ENCODE peak calls at places on chromosomes 3 and 15, in five cellular contexts. One of them, this sample, is unnamed.

GRCh38 chr3:185583925-185584324 is 2.2 kb upstream of the SENP2 start:
- DNase-seq in trophoblast cell: no peak
- DNase-seq in H1: no peak
- DNase-seq in mesenchymal stem cell: no peak
- DNase-seq in neuronal stem cell: no peak
- DNase-seq in this sample: peak

GRCh38 chr3:133294253-133294652 is 105.6 kb upstream of the BFSP2 start:
- DNase-seq in trophoblast cell: no peak
- DNase-seq in H1: no peak
- DNase-seq in mesenchymal stem cell: no peak
- DNase-seq in neuronal stem cell: no peak
- DNase-seq in this sample: no peak

GRCh38 chr3:78822741-78823140 is 945.1 kb downstream of the ROBO1 start:
- DNase-seq in trophoblast cell: no peak
- DNase-seq in H1: no peak
- DNase-seq in mesenchymal stem cell: no peak
- DNase-seq in neuronal stem cell: no peak
- DNase-seq in this sample: no peak

GRCh38 chr15:90664650-90665287 is 52.4 kb upstream of the BLM start:
- DNase-seq in trophoblast cell: peak
- DNase-seq in H1: no peak
- DNase-seq in mesenchymal stem cell: no peak
- DNase-seq in neuronal stem cell: no peak
- DNase-seq in this sample: no peak

GRCh38 chr3:24496529-24497482 is 2.2 kb upstream of the THRB start:
- DNase-seq in trophoblast cell: peak
- DNase-seq in H1: no peak
- DNase-seq in mesenchymal stem cell: peak
- DNase-seq in neuronal stem cell: peak
- DNase-seq in this sample: peak

GRCh38 chr3:170425491-170426239 is 7.0 kb downstream of the CLDN11 start:
- DNase-seq in trophoblast cell: no peak
- DNase-seq in H1: no peak
- DNase-seq in mesenchymal stem cell: no peak
- DNase-seq in neuronal stem cell: peak
- DNase-seq in this sample: no peak

GRCh38 chr15:42035362-42035761 is 14.5 kb upstream of the PLA2G4E start:
- DNase-seq in trophoblast cell: no peak
- DNase-seq in H1: no peak
- DNase-seq in mesenchymal stem cell: no peak
- DNase-seq in neuronal stem cell: no peak
- DNase-seq in this sample: peak

GRCh38 chr3:158105710-158106438 is at the start of gene SHOX2:
- DNase-seq in trophoblast cell: peak
- DNase-seq in H1: no peak
- DNase-seq in mesenchymal stem cell: peak
- DNase-seq in neuronal stem cell: no peak
- DNase-seq in this sample: peak

GRCh38 chr3:173708191-173708590 is 310.6 kb downstream of the NLGN1 start:
- DNase-seq in trophoblast cell: peak
- DNase-seq in H1: no peak
- DNase-seq in mesenchymal stem cell: no peak
- DNase-seq in neuronal stem cell: no peak
- DNase-seq in this sample: peak

GRCh38 chr3:10470666-10471336 is 34.6 kb downstream of the ATP2B2 start:
- DNase-seq in trophoblast cell: no peak
- DNase-seq in H1: no peak
- DNase-seq in mesenchymal stem cell: no peak
- DNase-seq in neuronal stem cell: peak
- DNase-seq in this sample: peak

GRCh38 chr15:40776537-40777141 is 6.9 kb downstream of the C15orf62 start:
- DNase-seq in trophoblast cell: no peak
- DNase-seq in H1: no peak
- DNase-seq in mesenchymal stem cell: no peak
- DNase-seq in neuronal stem cell: no peak
- DNase-seq in this sample: no peak

GRCh38 chr3:152151216-152151874 is 117.4 kb upstream of the MBNL1 start:
- DNase-seq in trophoblast cell: peak
- DNase-seq in H1: no peak
- DNase-seq in mesenchymal stem cell: no peak
- DNase-seq in neuronal stem cell: no peak
- DNase-seq in this sample: no peak

GRCh38 chr15:31504462-31504839 is 177.8 kb downstream of the KLF13 start:
- DNase-seq in trophoblast cell: peak
- DNase-seq in H1: no peak
- DNase-seq in mesenchymal stem cell: no peak
- DNase-seq in neuronal stem cell: no peak
- DNase-seq in this sample: peak

GRCh38 chr3:172148269-172148668 is 108.9 kb downstream of the FNDC3B start:
- DNase-seq in trophoblast cell: peak
- DNase-seq in H1: no peak
- DNase-seq in mesenchymal stem cell: no peak
- DNase-seq in neuronal stem cell: no peak
- DNase-seq in this sample: no peak

GRCh38 chr3:102979682-102980378 is 545.0 kb downstream of the ZPLD1 start:
- DNase-seq in trophoblast cell: no peak
- DNase-seq in H1: no peak
- DNase-seq in mesenchymal stem cell: no peak
- DNase-seq in neuronal stem cell: no peak
- DNase-seq in this sample: no peak

GRCh38 chr3:159640220-159640619 is 348.4 kb upstream of the IL12A start:
- DNase-seq in trophoblast cell: no peak
- DNase-seq in H1: no peak
- DNase-seq in mesenchymal stem cell: no peak
- DNase-seq in neuronal stem cell: no peak
- DNase-seq in this sample: no peak

GRCh38 chr3:134294302-134294925 is 43.8 kb upstream of the RYK start:
- DNase-seq in trophoblast cell: no peak
- DNase-seq in H1: no peak
- DNase-seq in mesenchymal stem cell: no peak
- DNase-seq in neuronal stem cell: no peak
- DNase-seq in this sample: no peak

GRCh38 chr3:150410311-150411105 is 2.4 kb downstream of the TSC22D2 start:
- DNase-seq in trophoblast cell: peak
- DNase-seq in H1: no peak
- DNase-seq in mesenchymal stem cell: peak
- DNase-seq in neuronal stem cell: no peak
- DNase-seq in this sample: peak

GRCh38 chr3:76824658-76825310 is 215.1 kb upstream of the ROBO2 start:
- DNase-seq in trophoblast cell: no peak
- DNase-seq in H1: no peak
- DNase-seq in mesenchymal stem cell: no peak
- DNase-seq in neuronal stem cell: no peak
- DNase-seq in this sample: no peak

GRCh38 chr3:170463011-170463410 is 44.3 kb downstream of the CLDN11 start:
- DNase-seq in trophoblast cell: peak
- DNase-seq in H1: no peak
- DNase-seq in mesenchymal stem cell: no peak
- DNase-seq in neuronal stem cell: no peak
- DNase-seq in this sample: no peak

GRCh38 chr3:185914911-185915629 is 22.7 kb downstream of the TRA2B start:
- DNase-seq in trophoblast cell: no peak
- DNase-seq in H1: no peak
- DNase-seq in mesenchymal stem cell: peak
- DNase-seq in neuronal stem cell: no peak
- DNase-seq in this sample: no peak

GRCh38 chr15:99123706-99124451 is 19.0 kb downstream of the SYNM start:
- DNase-seq in trophoblast cell: peak
- DNase-seq in H1: no peak
- DNase-seq in mesenchymal stem cell: peak
- DNase-seq in neuronal stem cell: peak
- DNase-seq in this sample: peak

GRCh38 chr3:13125092-13126015 is 52.1 kb upstream of the IQSEC1 start:
- DNase-seq in trophoblast cell: no peak
- DNase-seq in H1: no peak
- DNase-seq in mesenchymal stem cell: no peak
- DNase-seq in neuronal stem cell: no peak
- DNase-seq in this sample: no peak

GRCh38 chr3:8516047-8516671 is 14.5 kb downstream of the LMCD1 start:
- DNase-seq in trophoblast cell: no peak
- DNase-seq in H1: no peak
- DNase-seq in mesenchymal stem cell: no peak
- DNase-seq in neuronal stem cell: no peak
- DNase-seq in this sample: no peak

GRCh38 chr15:57285386-57285785 is 90.9 kb upstream of the CGNL1 start:
- DNase-seq in trophoblast cell: no peak
- DNase-seq in H1: no peak
- DNase-seq in mesenchymal stem cell: no peak
- DNase-seq in neuronal stem cell: no peak
- DNase-seq in this sample: no peak

GRCh38 chr3:185216587-185216918 is 37.3 kb downstream of the EHHADH start:
- DNase-seq in trophoblast cell: no peak
- DNase-seq in H1: no peak
- DNase-seq in mesenchymal stem cell: peak
- DNase-seq in neuronal stem cell: no peak
- DNase-seq in this sample: no peak

GRCh38 chr3:185851046-185851445 is 26.2 kb upstream of the IGF2BP2 start:
- DNase-seq in trophoblast cell: no peak
- DNase-seq in H1: no peak
- DNase-seq in mesenchymal stem cell: no peak
- DNase-seq in neuronal stem cell: no peak
- DNase-seq in this sample: no peak

GRCh38 chr3:16449369-16449768 is 64.1 kb downstream of the RFTN1 start:
- DNase-seq in trophoblast cell: no peak
- DNase-seq in H1: no peak
- DNase-seq in mesenchymal stem cell: no peak
- DNase-seq in neuronal stem cell: no peak
- DNase-seq in this sample: no peak

GRCh38 chr3:16455946-16456345 is 57.6 kb downstream of the RFTN1 start:
- DNase-seq in trophoblast cell: no peak
- DNase-seq in H1: no peak
- DNase-seq in mesenchymal stem cell: no peak
- DNase-seq in neuronal stem cell: no peak
- DNase-seq in this sample: no peak

GRCh38 chr3:16448691-16449090 is 64.8 kb downstream of the RFTN1 start:
- DNase-seq in trophoblast cell: peak
- DNase-seq in H1: no peak
- DNase-seq in mesenchymal stem cell: peak
- DNase-seq in neuronal stem cell: no peak
- DNase-seq in this sample: peak

GRCh38 chr3:16455001-16455400 is 58.5 kb downstream of the RFTN1 start:
- DNase-seq in trophoblast cell: no peak
- DNase-seq in H1: no peak
- DNase-seq in mesenchymal stem cell: no peak
- DNase-seq in neuronal stem cell: no peak
- DNase-seq in this sample: no peak

DNA sequence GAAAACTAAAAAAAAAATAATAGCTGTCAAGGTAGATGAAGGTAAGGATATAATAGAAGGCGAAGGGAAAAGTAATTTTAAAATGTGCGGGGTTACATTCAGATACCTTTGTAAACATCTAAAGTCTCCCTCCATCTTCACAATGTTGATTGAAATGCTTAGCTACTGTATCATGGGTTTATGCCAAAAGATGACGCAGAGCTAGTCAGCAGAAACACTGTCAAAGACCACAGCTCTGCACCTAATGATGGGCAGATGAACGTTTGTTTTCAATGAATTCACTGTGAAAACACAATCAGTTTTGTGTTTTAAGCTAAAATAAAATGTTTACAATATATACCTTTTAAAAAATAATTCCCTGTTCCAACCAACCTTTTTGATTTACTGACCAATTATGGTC is 61.2 kb downstream of the RFTN1 start:
- DNase-seq in trophoblast cell: no peak
- DNase-seq in H1: no peak
- DNase-seq in mesenchymal stem cell: no peak
- DNase-seq in neuronal stem cell: no peak
- DNase-seq in this sample: no peak
- H2BK120ac ChIP-seq in trophoblast cell: no peak
- H2BK120ac ChIP-seq in H1: no peak
- H2BK120ac ChIP-seq in mesenchymal stem cell: no peak
- H2BK120ac ChIP-seq in neuronal stem cell: no peak
- H2BK120ac ChIP-seq in this sample: no peak

GRCh38 chr15:25683911-25684310 is 179.2 kb downstream of the ATP10A start:
- DNase-seq in trophoblast cell: peak
- DNase-seq in H1: no peak
- DNase-seq in mesenchymal stem cell: no peak
- DNase-seq in neuronal stem cell: no peak
- DNase-seq in this sample: no peak
- H2BK12ac ChIP-seq in trophoblast cell: no peak
- H2BK12ac ChIP-seq in H1: no peak
- H2BK12ac ChIP-seq in mesenchymal stem cell: no peak
- H2BK12ac ChIP-seq in neuronal stem cell: no peak
- H2BK12ac ChIP-seq in this sample: no peak

DNA sequence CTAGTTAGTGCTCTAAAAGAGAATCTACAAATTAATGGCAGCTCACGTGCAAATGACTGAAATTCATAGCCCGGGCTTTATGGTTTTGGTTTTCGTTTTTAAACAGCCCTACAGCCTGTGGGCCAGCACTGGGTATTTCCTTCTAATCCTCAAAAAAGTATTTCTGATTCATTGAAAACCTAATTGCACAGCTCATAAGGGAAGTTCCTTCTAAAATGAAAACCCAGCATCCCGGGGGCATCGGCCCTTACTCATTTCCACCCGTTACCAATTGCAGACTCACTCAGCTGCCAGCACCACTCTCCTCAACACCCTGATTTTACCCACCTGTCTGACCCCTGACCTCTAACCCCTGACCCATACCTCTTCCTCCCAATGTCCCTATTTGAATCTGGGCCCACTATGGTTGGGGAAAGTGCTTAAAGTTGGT is 59.5 kb upstream of the ZNF148 start:
- DNase-seq in trophoblast cell: no peak
- DNase-seq in H1: no peak
- DNase-seq in mesenchymal stem cell: no peak
- DNase-seq in neuronal stem cell: no peak
- DNase-seq in this sample: no peak
- H2BK120ac ChIP-seq in trophoblast cell: no peak
- H2BK120ac ChIP-seq in H1: no peak
- H2BK120ac ChIP-seq in mesenchymal stem cell: no peak
- H2BK120ac ChIP-seq in neuronal stem cell: no peak
- H2BK120ac ChIP-seq in this sample: no peak

GRCh38 chr3:3191675-3192480 is 12.4 kb upstream of the CRBN start:
- DNase-seq in trophoblast cell: no peak
- DNase-seq in H1: no peak
- DNase-seq in mesenchymal stem cell: peak
- DNase-seq in neuronal stem cell: no peak
- DNase-seq in this sample: no peak

GRCh38 chr3:3189102-3189727 is 9.7 kb upstream of the CRBN start:
- DNase-seq in trophoblast cell: no peak
- DNase-seq in H1: no peak
- DNase-seq in mesenchymal stem cell: peak
- DNase-seq in neuronal stem cell: no peak
- DNase-seq in this sample: no peak

GRCh38 chr3:3196148-3196861 is 16.8 kb upstream of the CRBN start:
- DNase-seq in trophoblast cell: peak
- DNase-seq in H1: no peak
- DNase-seq in mesenchymal stem cell: peak
- DNase-seq in neuronal stem cell: no peak
- DNase-seq in this sample: peak

GRCh38 chr3:3189961-3190360 is 10.5 kb upstream of the CRBN start:
- DNase-seq in trophoblast cell: no peak
- DNase-seq in H1: no peak
- DNase-seq in mesenchymal stem cell: no peak
- DNase-seq in neuronal stem cell: no peak
- DNase-seq in this sample: no peak

GRCh38 chr3:3192481-3192764 is 12.9 kb upstream of the CRBN start:
- DNase-seq in trophoblast cell: no peak
- DNase-seq in H1: no peak
- DNase-seq in mesenchymal stem cell: no peak
- DNase-seq in neuronal stem cell: no peak
- DNase-seq in this sample: no peak
- H2BK12ac ChIP-seq in trophoblast cell: no peak
- H2BK12ac ChIP-seq in H1: no peak
- H2BK12ac ChIP-seq in mesenchymal stem cell: no peak
- H2BK12ac ChIP-seq in neuronal stem cell: no peak
- H2BK12ac ChIP-seq in this sample: no peak

This sample was measured in H9.